ENCODE peak calls at places on chromosomes 1 and 21, in nine cellular contexts. Z is thyroid gland; V is heart right ventricle; E is NT2/D1; B is activated CD4-positive, alpha-beta T cell treated with anti-CD3 and anti-CD28 coated beads for 4 hours; L is GM18507; S is right lobe of liver; P is EH; K is ecto neural progenitor cell. D is an unnamed sample.

GRCh38 chr1:177800386-177801058 is 169.3 kb downstream of the SEC16B start:
- DNase-seq in Z (no peak), V (no peak), E (no peak), B (no peak), L (no peak), S (no peak), P (peak; percentile 50), K (no peak), D (no peak)

GRCh38 chr1:22808846-22809501 is 98.3 kb downstream of the EPHB2 start:
- DNase-seq in Z (no peak), V (peak; percentile 22), E (no peak), B (no peak), L (no peak), S (no peak), P (peak; percentile 89), K (no peak), D (no peak)

GRCh38 chr1:38852780-38853179 is 6.8 kb downstream of the RRAGC start:
- DNase-seq in Z (no peak), V (no peak), E (no peak), B (no peak), L (no peak), S (no peak), P (no peak), K (no peak), D (no peak)

GRCh38 chr1:224615861-224616760 is at the start of gene CNIH3:
- DNase-seq in Z (peak; percentile 47), V (no peak), E (peak; percentile 91), B (no peak), L (no peak), S (no peak), P (peak; percentile 44), K (peak; percentile 87), D (peak; percentile 56)

GRCh38 chr1:91683598-91683951 is 182.9 kb downstream of the CDC7 start:
- DNase-seq in Z (peak; percentile 4), V (peak; percentile 23), E (peak; percentile 9), B (no peak), L (no peak), S (no peak), P (no peak), K (peak; percentile 65), D (no peak)

GRCh38 chr1:167483790-167484189 is 34.5 kb downstream of the CD247 start:
- DNase-seq in Z (no peak), V (no peak), E (no peak), B (no peak), L (no peak), S (no peak), P (no peak), K (no peak), D (no peak)

GRCh38 chr1:23865543-23865930 is 2.6 kb downstream of the FUCA1 start:
- DNase-seq in Z (no peak), V (peak; percentile 41), E (no peak), B (no peak), L (no peak), S (no peak), P (peak; percentile 90), K (no peak), D (no peak)

GRCh38 chr1:196393742-196394141 is 214.5 kb downstream of the KCNT2 start:
- DNase-seq in Z (peak; percentile 86), V (peak; percentile 25), E (no peak), B (no peak), L (no peak), S (no peak), P (peak; percentile 72), K (no peak), D (no peak)

GRCh38 chr1:212021563-212021962 is 13.8 kb downstream of the INTS7 start:
- DNase-seq in Z (no peak), V (no peak), E (no peak), B (no peak), L (no peak), S (no peak), P (no peak), K (no peak), D (no peak)

GRCh38 chr1:9062846-9063245 is 6.6 kb downstream of the SLC2A5 start:
- DNase-seq in Z (no peak), V (no peak), E (no peak), B (no peak), L (no peak), S (no peak), P (no peak), K (no peak), D (no peak)

GRCh38 chr1:63005812-63006211 is 221.9 kb downstream of the ATG4C start:
- DNase-seq in Z (no peak), V (no peak), E (no peak), B (no peak), L (no peak), S (no peak), P (no peak), K (no peak), D (no peak)

GRCh38 chr1:46749403-46749802 is 30.5 kb upstream of the EFCAB14 start:
- DNase-seq in Z (no peak), V (no peak), E (no peak), B (no peak), L (no peak), S (no peak), P (peak; percentile 15), K (no peak), D (no peak)

GRCh38 chr1:7732331-7732730 is 38.8 kb upstream of the VAMP3 start:
- DNase-seq in Z (no peak), V (no peak), E (no peak), B (no peak), L (no peak), S (no peak), P (no peak), K (no peak), D (no peak)

GRCh38 chr21:34874689-34875513 is 174.2 kb downstream of the RUNX1 start:
- DNase-seq in Z (no peak), V (no peak), E (no peak), B (no peak), L (no peak), S (no peak), P (no peak), K (no peak), D (no peak)

GRCh38 chr1:15100369-15101111 is 53.0 kb upstream of the TMEM51 start:
- DNase-seq in Z (peak; percentile 58), V (peak; percentile 23), E (peak; percentile 50), B (no peak), L (peak; percentile 51), S (no peak), P (peak; percentile 36), K (peak; percentile 75), D (peak; percentile 50)

GRCh38 chr1:12209495-12209832 is 20.4 kb upstream of the VPS13D start:
- DNase-seq in Z (no peak), V (no peak), E (no peak), B (no peak), L (no peak), S (no peak), P (no peak), K (no peak), D (no peak)

D was measured in A549.